ENCODE peak calls at places on chromosome 4, in six cellular contexts. One of them, this sample, is unnamed.

GRCh38 chr4:140372607-140373327 is 679 bp upstream of the SCOC start:
- DNase-seq in CD8-positive, alpha-beta memory T cell: peak
- DNase-seq in NCI-H187: no peak
- DNase-seq in stimulated activated CD8-positive, alpha-beta memory T cell treated with anti-CD3 and anti-CD28 coated beads, Interleukin-4, amount 100 ng/mL, for 24 hours: no peak
- DNase-seq in foreskin fibroblast: peak
- DNase-seq in GM12892: peak
- DNase-seq in this sample: no peak

GRCh38 chr4:152220201-152220666 is 315.7 kb downstream of the FBXW7 start:
- DNase-seq in NCI-H187: no peak
- DNase-seq in CD8-positive, alpha-beta memory T cell: no peak
- DNase-seq in GM12892: no peak
- DNase-seq in foreskin fibroblast: no peak
- DNase-seq in stimulated activated CD8-positive, alpha-beta memory T cell treated with anti-CD3 and anti-CD28 coated beads, Interleukin-4, amount 100 ng/mL, for 24 hours: no peak
- DNase-seq in this sample: no peak

GRCh38 chr4:139014391-139015268 is 951 bp upstream of the NOCT start:
- DNase-seq in stimulated activated CD8-positive, alpha-beta memory T cell treated with anti-CD3 and anti-CD28 coated beads, Interleukin-4, amount 100 ng/mL, for 24 hours: no peak
- DNase-seq in NCI-H187: no peak
- DNase-seq in foreskin fibroblast: peak
- DNase-seq in CD8-positive, alpha-beta memory T cell: no peak
- DNase-seq in GM12892: peak
- DNase-seq in this sample: no peak

GRCh38 chr4:118915468-118915867 is 26.8 kb downstream of the SYNPO2 start:
- DNase-seq in GM12892: no peak
- DNase-seq in stimulated activated CD8-positive, alpha-beta memory T cell treated with anti-CD3 and anti-CD28 coated beads, Interleukin-4, amount 100 ng/mL, for 24 hours: no peak
- DNase-seq in NCI-H187: no peak
- DNase-seq in CD8-positive, alpha-beta memory T cell: no peak
- DNase-seq in foreskin fibroblast: no peak
- DNase-seq in this sample: no peak

GRCh38 chr4:174663254-174663653 is 141.0 kb upstream of the HPGD start:
- DNase-seq in stimulated activated CD8-positive, alpha-beta memory T cell treated with anti-CD3 and anti-CD28 coated beads, Interleukin-4, amount 100 ng/mL, for 24 hours: no peak
- DNase-seq in NCI-H187: no peak
- DNase-seq in foreskin fibroblast: peak
- DNase-seq in CD8-positive, alpha-beta memory T cell: no peak
- DNase-seq in GM12892: no peak
- DNase-seq in this sample: no peak

GRCh38 chr4:102713096-102713495 is 47.7 kb downstream of the MANBA start:
- DNase-seq in GM12892: no peak
- DNase-seq in foreskin fibroblast: peak
- DNase-seq in stimulated activated CD8-positive, alpha-beta memory T cell treated with anti-CD3 and anti-CD28 coated beads, Interleukin-4, amount 100 ng/mL, for 24 hours: no peak
- DNase-seq in NCI-H187: no peak
- DNase-seq in CD8-positive, alpha-beta memory T cell: no peak
- DNase-seq in this sample: no peak

GRCh38 chr4:66556651-66557278 is 886.5 kb upstream of the EPHA5 start:
- DNase-seq in GM12892: no peak
- DNase-seq in CD8-positive, alpha-beta memory T cell: no peak
- DNase-seq in stimulated activated CD8-positive, alpha-beta memory T cell treated with anti-CD3 and anti-CD28 coated beads, Interleukin-4, amount 100 ng/mL, for 24 hours: no peak
- DNase-seq in NCI-H187: no peak
- DNase-seq in foreskin fibroblast: no peak
- DNase-seq in this sample: no peak

GRCh38 chr4:81472249-81473085 is 760 bp upstream of the RASGEF1B start:
- DNase-seq in stimulated activated CD8-positive, alpha-beta memory T cell treated with anti-CD3 and anti-CD28 coated beads, Interleukin-4, amount 100 ng/mL, for 24 hours: peak
- DNase-seq in NCI-H187: no peak
- DNase-seq in CD8-positive, alpha-beta memory T cell: peak
- DNase-seq in foreskin fibroblast: peak
- DNase-seq in GM12892: peak
- DNase-seq in this sample: no peak

GRCh38 chr4:152408514-152409327 is 127.2 kb downstream of the FBXW7 start:
- DNase-seq in GM12892: no peak
- DNase-seq in NCI-H187: no peak
- DNase-seq in stimulated activated CD8-positive, alpha-beta memory T cell treated with anti-CD3 and anti-CD28 coated beads, Interleukin-4, amount 100 ng/mL, for 24 hours: no peak
- DNase-seq in CD8-positive, alpha-beta memory T cell: no peak
- DNase-seq in foreskin fibroblast: peak
- DNase-seq in this sample: no peak

This sample was measured in Right ventricle myocardium inferior.